ENCODE peak calls at places on chromosomes 11 and 22, in seven cellular contexts. G is activated CD4-positive, alpha-beta T cell treated with anti-CD3 and anti-CD28 coated beads, Interleukin-2, amount 50 U/mL, for 48 hours; I is RWPE1; Q is GM04503; U is HTR-8/SVneo; Y is stimulated activated CD4-positive, alpha-beta T cell treated with anti-CD3 and anti-CD28 coated beads, Interleukin-4, amount 100 ng/mL, for 48 hours; L is activated T-cell treated with anti-CD3 and anti-CD28 coated beads for 1 hour. P is an unnamed sample.

GRCh38 chr11:128725630-128726461 is 32.0 kb downstream of the FLI1 start:
- DNase-seq in G (no peak), I (no peak), Q (no peak), U (no peak), Y (no peak), L (peak; percentile 30), P (peak; percentile 72)

GRCh38 chr11:118277312-118277711 is 13.2 kb upstream of the MPZL2 start:
- DNase-seq in G (no peak), I (peak; percentile 77), Q (no peak), U (peak; percentile 24), Y (no peak), L (no peak), P (no peak)

GRCh38 chr11:134100171-134100570 is 31.3 kb downstream of the JAM3 start:
- DNase-seq in G (no peak), I (no peak), Q (no peak), U (no peak), Y (no peak), L (no peak), P (no peak)

GRCh38 chr11:8805256-8805655 is 105.7 kb upstream of the AKIP1 start:
- DNase-seq in G (no peak), I (no peak), Q (no peak), U (no peak), Y (no peak), L (no peak), P (no peak)

GRCh38 chr11:86484164-86484794 is 109.6 kb downstream of the CCDC81 start:
- DNase-seq in G (no peak), I (peak; percentile 95), Q (peak; percentile 98), U (peak; percentile 93), Y (no peak), L (no peak), P (no peak)

GRCh38 chr22:47634342-47634741 is 871.9 kb downstream of the TBC1D22A start:
- DNase-seq in G (no peak), I (no peak), Q (no peak), U (no peak), Y (no peak), L (no peak), P (no peak)

GRCh38 chr22:44802956-44803355 is 50.6 kb downstream of the ARHGAP8 start:
- DNase-seq in G (no peak), I (no peak), Q (no peak), U (no peak), Y (no peak), L (no peak), P (no peak)

GRCh38 chr11:62857541-62857982 is 18.2 kb upstream of the WDR74 start:
- DNase-seq in G (no peak), I (peak; percentile 32), Q (no peak), U (no peak), Y (no peak), L (no peak), P (no peak)

GRCh38 chr11:63445720-63446119 is 45.2 kb downstream of the PLAAT5 start:
- DNase-seq in G (peak; percentile 6), I (peak; percentile 22), Q (peak; percentile 9), U (no peak), Y (peak; percentile 3), L (no peak), P (no peak)

GRCh38 chr11:75351541-75352416 is at the start of gene ARRB1:
- DNase-seq in G (peak; percentile 50), I (peak; percentile 50), Q (no peak), U (no peak), Y (peak; percentile 38), L (peak; percentile 46), P (peak; percentile 59)

GRCh38 chr11:74749127-74749964 is 697 bp downstream of the RNF169 start:
- DNase-seq in G (peak; percentile 50), I (peak; percentile 59), Q (no peak), U (peak; percentile 57), Y (peak; percentile 45), L (peak; percentile 29), P (peak; percentile 23)

P was measured in effector memory CD8-positive, alpha-beta T cell.